ENCODE peak calls at places on chromosomes 11 and 22, in four cellular contexts. N, L, C and T are unnamed samples.
A peak's percentile ranks its signal among the peaks of the same experiment; 100 is the strongest.

GRCh38 chr11:105910095-105910715 is 111.8 kb downstream of the MSANTD4 start:
- DNase-seq in N (no peak), C (no peak), L (no peak), T (no peak)

GRCh38 chr11:8732748-8733241 is 50.2 kb downstream of the RPL27A start:
- DNase-seq in N (no peak), L (no peak), C (no peak), T (no peak)

GRCh38 chr22:49926916-49927315 is 8.5 kb downstream of the CRELD2 start:
- DNase-seq in N (no peak), L (no peak), C (no peak), T (no peak)

GRCh38 chr22:30459206-30460052 is 12.4 kb downstream of the SEC14L3 start:
- DNase-seq in C (no peak), L (peak; percentile 12), N (no peak), T (peak; percentile 51)

GRCh38 chr11:115941481-115941993 is 437.3 kb upstream of the CADM1 start:
- DNase-seq in N (no peak), C (no peak), L (no peak), T (peak; percentile 86)

GRCh38 chr11:120180571-120181445 is 30.0 kb upstream of the OAF start:
- DNase-seq in L (no peak), N (no peak), C (peak; percentile 49), T (peak; percentile 50)

GRCh38 chr11:115924744-115925567 is 420.7 kb upstream of the CADM1 start:
- DNase-seq in L (no peak), N (no peak), C (no peak), T (no peak)

GRCh38 chr11:10374386-10374785 is 69.5 kb downstream of the ADM start:
- DNase-seq in L (no peak), N (no peak), C (no peak), T (no peak)

GRCh38 chr11:7347611-7348431 is 96.1 kb downstream of the SYT9 start:
- DNase-seq in N (no peak), C (no peak), L (no peak), T (no peak)

GRCh38 chr11:945986-946385 is 20.3 kb downstream of the AP2A2 start:
- DNase-seq in L (peak; percentile 27), N (no peak), C (no peak), T (peak; percentile 75)

GRCh38 chr11:8962827-8963226 is 1.4 kb downstream of the TMEM9B start:
- DNase-seq in L (no peak), C (no peak), N (no peak), T (peak; percentile 24)

GRCh38 chr11:115965754-115966504 is 461.7 kb upstream of the CADM1 start:
- DNase-seq in C (no peak), L (no peak), N (no peak), T (no peak)

GRCh38 chr11:47724041-47724729 is 9.0 kb upstream of the AGBL2 start:
- DNase-seq in L (peak; percentile 53), C (no peak), N (no peak), T (peak; percentile 85)

GRCh38 chr11:783581-784015 is 6.3 kb downstream of the CEND1 start:
- DNase-seq in L (peak; percentile 50), N (peak; percentile 78), C (peak; percentile 94), T (no peak)

GRCh38 chr11:86182976-86183584 is 61.5 kb upstream of the EED start:
- DNase-seq in C (no peak), L (peak; percentile 56), N (no peak), T (peak; percentile 74)

GRCh38 chr11:18844753-18845367 is 53.3 kb upstream of the PTPN5 start:
- DNase-seq in L (peak; percentile 60), N (peak; percentile 36), C (no peak), T (peak; percentile 42)

GRCh38 chr11:32043737-32044515 is 46.9 kb upstream of the RCN1 start:
- DNase-seq in C (no peak), N (no peak), L (no peak), T (no peak)

GRCh38 chr11:127493330-127493729 is 492.8 kb upstream of the KIRREL3 start:
- DNase-seq in N (no peak), L (peak; percentile 16), C (no peak), T (peak; percentile 24)

GRCh38 chr11:57399221-57399620 is 8.8 kb upstream of the PRG2 start:
- DNase-seq in L (no peak), C (no peak), N (no peak), T (no peak)

GRCh38 chr11:116646191-116646590 is 126.6 kb downstream of the BUD13 start:
- DNase-seq in N (no peak), L (no peak), C (no peak), T (no peak)

GRCh38 chr22:19895160-19895849 is 40.6 kb upstream of the GNB1L start:
- DNase-seq in L (no peak), N (no peak), C (no peak), T (no peak)

GRCh38 chr11:99366476-99366992 is 345.8 kb downstream of the CNTN5 start:
- DNase-seq in L (no peak), C (no peak), N (no peak), T (no peak)

GRCh38 chr11:86209806-86210657 is 34.5 kb upstream of the EED start:
- DNase-seq in L (no peak), C (no peak), N (no peak), T (no peak)

GRCh38 chr11:74546752-74547151 is 45.6 kb upstream of the POLD3 start:
- DNase-seq in N (no peak), L (no peak), C (no peak), T (no peak)

GRCh38 chr11:10931761-10932700 is 74.2 kb upstream of the ZBED5 start:
- DNase-seq in C (no peak), L (peak; percentile 55), N (no peak), T (peak; percentile 33)

GRCh38 chr22:36862251-36863242 is 1.7 kb downstream of the NCF4 start:
- DNase-seq in L (no peak), C (no peak), N (no peak), T (peak; percentile 90)

GRCh38 chr22:36864454-36865215 is 3.8 kb downstream of the NCF4 start:
- DNase-seq in L (no peak), N (no peak), C (no peak), T (no peak)

GRCh38 chr22:36865346-36865745 is 4.5 kb downstream of the NCF4 start:
- DNase-seq in C (no peak), L (no peak), N (no peak), T (peak; percentile 49)

GRCh38 chr22:36863281-36863680 is 2.5 kb downstream of the NCF4 start:
- DNase-seq in N (no peak), L (no peak), C (no peak), T (no peak)

DNA sequence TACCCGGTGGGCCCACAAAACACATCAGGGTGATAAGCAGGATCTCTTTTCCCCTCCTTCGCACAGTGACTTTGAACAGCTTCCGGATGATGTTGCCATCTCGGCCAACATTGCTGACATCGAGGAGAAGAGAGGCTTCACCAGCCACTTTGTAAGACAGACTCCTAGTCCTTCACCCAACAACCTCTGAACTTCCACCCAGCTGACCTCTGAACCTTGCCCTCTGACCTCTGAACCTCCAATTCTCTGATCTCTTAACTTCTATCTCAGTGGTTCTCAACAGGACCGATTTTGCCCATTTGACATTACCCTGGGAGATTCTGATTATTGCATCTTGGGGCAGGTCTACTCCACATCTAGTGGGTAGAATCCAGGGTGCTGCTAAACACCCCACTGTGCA is 3.2 kb downstream of the NCF4 start:
- DNase-seq in C (no peak), N (no peak), L (no peak), T (no peak)
- TF ChIP-seq MAX in C (no peak), N (no peak), L (no peak), T (no peak)

GRCh38 chr11:92224394-92225205 is at the start of gene FAT3:
- DNase-seq in N (no peak), L (peak; percentile 56), C (no peak), T (no peak)
- H3K4me3 ChIP-seq in N (no peak within 1 kb of the TSS), L (peak within 1 kb of the TSS; percentile 59), C (peak within 1 kb of the TSS; percentile 80), T (no peak within 1 kb of the TSS)

GRCh38 chr11:60457576-60457975 is 1.9 kb downstream of the MS4A1 start:
- DNase-seq in N (no peak), C (no peak), L (no peak), T (no peak)

GRCh38 chr11:60459345-60459744 is 3.7 kb downstream of the MS4A1 start:
- DNase-seq in C (no peak), N (no peak), L (no peak), T (no peak)

GRCh38 chr11:60454212-60454611 is 1.4 kb upstream of the MS4A1 start:
- DNase-seq in N (no peak), C (no peak), L (no peak), T (no peak)

DNA sequence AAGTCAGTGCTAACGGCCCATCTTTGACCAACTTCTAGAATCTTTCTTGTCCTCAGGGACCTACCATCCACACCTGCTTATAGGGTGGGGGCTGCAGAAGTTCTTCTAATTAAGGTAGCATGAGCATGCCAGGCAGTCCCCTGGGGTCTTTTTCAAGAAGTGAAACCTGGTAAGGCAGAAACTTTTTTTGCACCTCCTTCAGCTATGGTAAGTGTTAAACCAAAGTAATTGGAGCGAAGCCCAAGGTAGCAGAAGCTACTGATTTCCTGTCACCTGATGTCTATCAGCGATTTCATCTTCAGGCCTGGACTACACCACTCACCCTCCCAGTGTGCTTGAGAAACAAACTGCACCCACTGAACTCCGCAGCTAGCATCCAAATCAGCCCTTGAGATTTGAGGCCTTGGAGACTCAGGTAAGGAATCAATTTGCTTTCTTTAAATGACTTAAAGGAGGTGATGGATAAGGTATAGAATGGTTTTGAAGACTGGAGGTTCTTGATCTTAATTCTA is at the start of gene MS4A1:
- DNase-seq in C (no peak), L (no peak), N (no peak), T (no peak)
- TF ChIP-seq POLR2A in C (no peak), L (no peak), N (no peak), T (no peak)

DNA sequence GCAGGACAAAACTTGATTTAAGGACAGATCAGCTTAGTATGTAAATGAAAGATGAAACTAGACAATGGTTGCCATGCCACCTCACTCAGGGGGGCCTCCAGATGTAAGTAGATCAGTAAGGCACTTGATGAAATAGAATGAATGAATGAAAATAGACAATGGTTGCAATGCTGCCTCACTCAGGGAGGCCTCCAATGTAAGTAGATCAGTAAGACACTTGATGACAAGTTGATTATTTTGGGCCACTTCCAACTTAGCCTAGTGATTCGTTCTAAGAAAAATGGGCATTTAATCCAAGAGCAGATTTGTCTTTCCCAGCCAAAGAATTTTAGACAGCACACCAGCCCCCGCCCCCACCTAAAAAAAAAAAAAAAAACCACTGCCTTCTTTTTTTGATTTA is 19.2 kb upstream of the SLC5A12 start:
- DNase-seq in N (no peak), C (no peak), L (no peak), T (no peak)
- TF ChIP-seq MAX in N (no peak), C (no peak), L (no peak), T (no peak)

GRCh38 chr22:46065733-46066454 is 84.4 kb upstream of the PPARA start:
- DNase-seq in C (no peak), L (no peak), N (no peak), T (no peak)
- H3K4me3 ChIP-seq in C (no peak overlapping the region), L (peak overlapping the region; percentile 32), N (no peak overlapping the region), T (no peak overlapping the region)